ENCODE peak calls at places on chromosomes 3 and 15, in four cellular contexts. X is IMR-90, N is H1, M is mesendoderm. C is an unnamed sample. For H3K79me1 and H3K4me1, the result is how much of the 10 kb centered on the place peaks cover.

GRCh38 chr3:70832035-70832795 is 519.8 kb upstream of the MDFIC2 start:
- DNase-seq in N (no peak), M (no peak), X (peak), C (no peak)

GRCh38 chr3:71681224-71681668 is 44.0 kb downstream of the EIF4E3 start:
- DNase-seq in X (peak), N (no peak), M (peak), C (peak)

GRCh38 chr3:41490360-41490759 is 291.1 kb downstream of the CTNNB1 start:
- DNase-seq in M (no peak), X (no peak), N (no peak), C (no peak)

GRCh38 chr3:169818330-169818729 is 5.6 kb upstream of the LRRC34 start:
- DNase-seq in N (no peak), X (peak), M (no peak), C (no peak)

GRCh38 chr3:125163739-125164601 is 48.6 kb downstream of the SLC12A8 start:
- DNase-seq in N (no peak), X (no peak), M (peak), C (peak)

GRCh38 chr3:131729561-131729960 is 226.8 kb upstream of the MRPL3 start:
- DNase-seq in M (no peak), N (no peak), X (no peak), C (no peak)

GRCh38 chr15:62343397-62343796 is 178.3 kb upstream of the C2CD4B start:
- DNase-seq in X (no peak), M (no peak), N (no peak), C (no peak)

GRCh38 chr3:191523099-191523498 is 62.1 kb downstream of the PYDC2 start:
- DNase-seq in M (no peak), X (no peak), N (no peak), C (no peak)

GRCh38 chr15:33152502-33153109 is 41.9 kb downstream of the FMN1 start:
- DNase-seq in X (peak), N (no peak), M (no peak), C (no peak)

GRCh38 chr3:8500208-8500961 is 1.2 kb upstream of the LMCD1 start:
- DNase-seq in N (no peak), M (peak), X (peak), C (peak)

GRCh38 chr15:28989239-28989830 is 103.6 kb downstream of the APBA2 start:
- DNase-seq in M (peak), X (peak), N (peak), C (peak)

GRCh38 chr3:194255252-194256039 is 95.7 kb downstream of the CPN2 start:
- DNase-seq in N (no peak), X (no peak), M (peak), C (no peak)

GRCh38 chr15:99017322-99017701 is 9.7 kb upstream of the PGPEP1L start:
- DNase-seq in X (no peak), M (no peak), N (no peak), C (no peak)

GRCh38 chr3:14188367-14188766 is 9.8 kb downstream of the LSM3 start:
- DNase-seq in X (no peak), M (no peak), N (no peak), C (no peak)

GRCh38 chr3:72082776-72083477 is 298.0 kb upstream of the PROK2 start:
- DNase-seq in N (no peak), M (peak), X (no peak), C (no peak)

GRCh38 chr15:90869601-90870353 is 1.4 kb downstream of the FURIN start:
- DNase-seq in M (peak), X (peak), N (peak), C (peak)
- H3K79me1 ChIP-seq in M (under half), X (under half), N (under half), C (under half)

DNA sequence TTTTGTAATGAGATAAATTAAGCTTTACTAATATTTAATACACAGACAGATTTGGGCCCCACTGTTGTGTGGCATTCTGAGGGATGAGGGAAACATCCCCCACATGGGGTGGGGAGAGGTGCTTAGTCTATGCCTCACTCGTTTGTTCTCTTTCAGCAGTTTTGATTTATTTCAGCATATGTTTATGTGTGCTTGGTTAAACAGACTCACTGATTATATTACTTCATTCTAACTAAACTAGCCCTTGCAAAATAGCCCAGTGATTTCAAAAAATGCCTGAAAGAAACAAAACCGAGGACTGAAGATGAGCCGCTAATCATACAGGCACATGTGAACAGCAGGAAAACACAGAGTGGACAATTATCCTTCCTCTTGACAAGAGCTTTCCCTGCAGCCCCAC is 27.2 kb downstream of the TNFAIP8L3 start:
- DNase-seq in N (no peak), X (peak), M (no peak), C (no peak)
- H3K56ac ChIP-seq in N (no peak), X (no peak), M (no peak), C (no peak)

GRCh38 chr15:64701051-64701450 is 74.3 kb downstream of the RBPMS2 start:
- DNase-seq in M (no peak), X (no peak), N (no peak), C (no peak)
- H3K4me1 ChIP-seq in M (under half), X (under half), N (under half), C (under half)

GRCh38 chr3:52406791-52407510 is 38.0 kb downstream of the SEMA3G start:
- DNase-seq in M (no peak), N (no peak), X (no peak), C (no peak)
- H3K79me1 ChIP-seq in M (under half), N (under half), X (half or more), C (under half)

DNA sequence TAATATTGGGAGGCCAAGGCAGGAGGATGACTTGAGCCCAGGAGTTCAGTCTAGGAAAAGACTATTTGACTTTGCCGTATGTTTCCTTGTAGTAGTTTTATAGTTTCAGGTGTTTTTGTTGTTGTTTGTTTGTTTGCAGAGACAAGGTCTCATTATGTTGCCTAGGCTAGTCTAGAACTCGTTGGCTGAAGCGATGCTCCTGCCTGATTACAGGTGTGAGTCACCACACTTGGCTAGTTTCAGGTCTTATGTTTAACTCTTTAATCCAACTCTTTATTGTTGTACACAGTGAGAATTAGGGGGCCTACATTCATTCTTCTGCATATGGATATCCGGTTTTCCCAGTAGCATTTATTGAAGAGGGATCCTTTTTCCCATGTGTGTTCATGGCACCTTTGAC is 32.0 kb downstream of the FAIM start:
- DNase-seq in M (no peak), N (no peak), X (no peak), C (no peak)
- H3K56ac ChIP-seq in M (no peak), N (no peak), X (no peak), C (no peak)